ENCODE peak calls at places on chromosomes 4 and X, in ten cellular contexts. One of them, this sample, is unnamed. For H3K4me1, the result is how much of the 10 kb centered on the place peaks cover.

GRCh38 chr4:61984260-61984909 is 784.3 kb downstream of the ADGRL3 start:
- DNase-seq in neural progenitor cell: peak
- DNase-seq in upper lobe of right lung: no peak
- DNase-seq in cardiac muscle cell: no peak
- DNase-seq in CD8-positive, alpha-beta T cell: no peak
- DNase-seq in fibroblast of lung: no peak
- DNase-seq in gastrocnemius medialis: no peak
- DNase-seq in IMR-90: no peak
- DNase-seq in tibial nerve: no peak
- DNase-seq in H9: peak
- DNase-seq in this sample: no peak

GRCh38 chr4:2512396-2513135 is 23.9 kb upstream of the FAM193A start:
- DNase-seq in neural progenitor cell: no peak
- DNase-seq in upper lobe of right lung: no peak
- DNase-seq in cardiac muscle cell: no peak
- DNase-seq in CD8-positive, alpha-beta T cell: no peak
- DNase-seq in fibroblast of lung: no peak
- DNase-seq in gastrocnemius medialis: no peak
- DNase-seq in IMR-90: no peak
- DNase-seq in tibial nerve: no peak
- DNase-seq in H9: no peak
- DNase-seq in this sample: no peak

GRCh38 chr4:1693131-1693896 is 9.2 kb upstream of the FAM53A start:
- DNase-seq in neural progenitor cell: peak
- DNase-seq in upper lobe of right lung: peak
- DNase-seq in cardiac muscle cell: peak
- DNase-seq in CD8-positive, alpha-beta T cell: peak
- DNase-seq in fibroblast of lung: peak
- DNase-seq in gastrocnemius medialis: peak
- DNase-seq in IMR-90: peak
- DNase-seq in tibial nerve: no peak
- DNase-seq in H9: peak
- DNase-seq in this sample: no peak

GRCh38 chr4:70637239-70637920 is 8.8 kb downstream of the ENAM start:
- DNase-seq in neural progenitor cell: no peak
- DNase-seq in upper lobe of right lung: no peak
- DNase-seq in cardiac muscle cell: no peak
- DNase-seq in CD8-positive, alpha-beta T cell: no peak
- DNase-seq in fibroblast of lung: no peak
- DNase-seq in gastrocnemius medialis: no peak
- DNase-seq in IMR-90: peak
- DNase-seq in tibial nerve: no peak
- DNase-seq in H9: no peak
- DNase-seq in this sample: no peak

GRCh38 chrX:153336128-153336894 is 2.4 kb downstream of the ZNF275 start:
- DNase-seq in neural progenitor cell: no peak
- DNase-seq in upper lobe of right lung: no peak
- DNase-seq in cardiac muscle cell: no peak
- DNase-seq in CD8-positive, alpha-beta T cell: no peak
- DNase-seq in fibroblast of lung: no peak
- DNase-seq in gastrocnemius medialis: no peak
- DNase-seq in IMR-90: no peak
- DNase-seq in tibial nerve: no peak
- DNase-seq in H9: no peak
- DNase-seq in this sample: peak

GRCh38 chr4:124535004-124535403 is 177.5 kb downstream of the ANKRD50 start:
- DNase-seq in neural progenitor cell: no peak
- DNase-seq in upper lobe of right lung: no peak
- DNase-seq in cardiac muscle cell: no peak
- DNase-seq in CD8-positive, alpha-beta T cell: no peak
- DNase-seq in fibroblast of lung: no peak
- DNase-seq in gastrocnemius medialis: no peak
- DNase-seq in IMR-90: no peak
- DNase-seq in tibial nerve: no peak
- DNase-seq in H9: no peak
- DNase-seq in this sample: no peak

GRCh38 chr4:112058433-112058832 is 86.8 kb upstream of the FAM241A start:
- DNase-seq in neural progenitor cell: no peak
- DNase-seq in upper lobe of right lung: no peak
- DNase-seq in cardiac muscle cell: no peak
- DNase-seq in CD8-positive, alpha-beta T cell: no peak
- DNase-seq in fibroblast of lung: peak
- DNase-seq in gastrocnemius medialis: no peak
- DNase-seq in IMR-90: peak
- DNase-seq in tibial nerve: no peak
- DNase-seq in H9: no peak
- DNase-seq in this sample: no peak

GRCh38 chr4:39825090-39825489 is 127.2 kb downstream of the UBE2K start:
- DNase-seq in neural progenitor cell: no peak
- DNase-seq in upper lobe of right lung: no peak
- DNase-seq in cardiac muscle cell: no peak
- DNase-seq in CD8-positive, alpha-beta T cell: no peak
- DNase-seq in fibroblast of lung: no peak
- DNase-seq in gastrocnemius medialis: no peak
- DNase-seq in IMR-90: no peak
- DNase-seq in tibial nerve: no peak
- DNase-seq in H9: no peak
- DNase-seq in this sample: no peak

GRCh38 chrX:134244043-134244442 is 7.1 kb downstream of the CCDC160 start:
- DNase-seq in neural progenitor cell: no peak
- DNase-seq in upper lobe of right lung: no peak
- DNase-seq in cardiac muscle cell: peak
- DNase-seq in CD8-positive, alpha-beta T cell: no peak
- DNase-seq in fibroblast of lung: peak
- DNase-seq in gastrocnemius medialis: no peak
- DNase-seq in IMR-90: peak
- DNase-seq in tibial nerve: no peak
- DNase-seq in H9: no peak
- DNase-seq in this sample: no peak

GRCh38 chr4:113952452-113953029 is 26.9 kb downstream of the ARSJ start:
- DNase-seq in neural progenitor cell: peak
- DNase-seq in upper lobe of right lung: no peak
- DNase-seq in cardiac muscle cell: peak
- DNase-seq in CD8-positive, alpha-beta T cell: no peak
- DNase-seq in fibroblast of lung: peak
- DNase-seq in gastrocnemius medialis: no peak
- DNase-seq in IMR-90: peak
- DNase-seq in tibial nerve: no peak
- DNase-seq in H9: peak
- DNase-seq in this sample: no peak

GRCh38 chr4:83334425-83335241 is at the start of gene HPSE:
- DNase-seq in neural progenitor cell: peak
- DNase-seq in upper lobe of right lung: peak
- DNase-seq in cardiac muscle cell: peak
- DNase-seq in CD8-positive, alpha-beta T cell: peak
- DNase-seq in fibroblast of lung: peak
- DNase-seq in gastrocnemius medialis: peak
- DNase-seq in IMR-90: peak
- DNase-seq in tibial nerve: peak
- DNase-seq in H9: peak
- DNase-seq in this sample: peak

GRCh38 chrX:2867191-2867590 is 38.5 kb downstream of the GYG2 start:
- DNase-seq in neural progenitor cell: no peak
- DNase-seq in upper lobe of right lung: no peak
- DNase-seq in cardiac muscle cell: no peak
- DNase-seq in CD8-positive, alpha-beta T cell: no peak
- DNase-seq in fibroblast of lung: no peak
- DNase-seq in gastrocnemius medialis: no peak
- DNase-seq in IMR-90: no peak
- DNase-seq in tibial nerve: no peak
- DNase-seq in H9: no peak
- DNase-seq in this sample: peak

GRCh38 chr4:42234817-42235216 is 82.4 kb upstream of the BEND4 start:
- DNase-seq in neural progenitor cell: no peak
- DNase-seq in upper lobe of right lung: no peak
- DNase-seq in cardiac muscle cell: no peak
- DNase-seq in CD8-positive, alpha-beta T cell: no peak
- DNase-seq in fibroblast of lung: no peak
- DNase-seq in gastrocnemius medialis: no peak
- DNase-seq in IMR-90: no peak
- DNase-seq in tibial nerve: no peak
- DNase-seq in H9: peak
- DNase-seq in this sample: no peak

GRCh38 chrX:65928522-65928921 is 111.4 kb downstream of the VSIG4 start:
- DNase-seq in neural progenitor cell: peak
- DNase-seq in upper lobe of right lung: no peak
- DNase-seq in cardiac muscle cell: no peak
- DNase-seq in CD8-positive, alpha-beta T cell: no peak
- DNase-seq in fibroblast of lung: no peak
- DNase-seq in gastrocnemius medialis: no peak
- DNase-seq in IMR-90: no peak
- DNase-seq in tibial nerve: no peak
- DNase-seq in H9: no peak
- DNase-seq in this sample: no peak

GRCh38 chr4:94536049-94536448 is 84.3 kb downstream of the PDLIM5 start:
- DNase-seq in neural progenitor cell: no peak
- DNase-seq in upper lobe of right lung: no peak
- DNase-seq in cardiac muscle cell: no peak
- DNase-seq in CD8-positive, alpha-beta T cell: no peak
- DNase-seq in fibroblast of lung: no peak
- DNase-seq in gastrocnemius medialis: peak
- DNase-seq in IMR-90: no peak
- DNase-seq in tibial nerve: no peak
- DNase-seq in H9: no peak
- DNase-seq in this sample: no peak

GRCh38 chrX:1442016-1442665 is 10.6 kb downstream of the ASMTL start:
- DNase-seq in neural progenitor cell: no peak
- DNase-seq in upper lobe of right lung: peak
- DNase-seq in cardiac muscle cell: no peak
- DNase-seq in CD8-positive, alpha-beta T cell: no peak
- DNase-seq in fibroblast of lung: no peak
- DNase-seq in gastrocnemius medialis: no peak
- DNase-seq in IMR-90: no peak
- DNase-seq in tibial nerve: no peak
- DNase-seq in H9: peak
- DNase-seq in this sample: no peak

GRCh38 chr4:95546866-95547707 is 1.7 kb downstream of the UNC5C start:
- DNase-seq in neural progenitor cell: peak
- DNase-seq in upper lobe of right lung: no peak
- DNase-seq in cardiac muscle cell: no peak
- DNase-seq in CD8-positive, alpha-beta T cell: no peak
- DNase-seq in fibroblast of lung: peak
- DNase-seq in gastrocnemius medialis: no peak
- DNase-seq in IMR-90: no peak
- DNase-seq in tibial nerve: no peak
- DNase-seq in H9: peak
- DNase-seq in this sample: no peak

GRCh38 chr4:77852892-77853495 is 9.6 kb upstream of the MRPL1 start:
- DNase-seq in neural progenitor cell: no peak
- DNase-seq in upper lobe of right lung: no peak
- DNase-seq in cardiac muscle cell: no peak
- DNase-seq in CD8-positive, alpha-beta T cell: peak
- DNase-seq in fibroblast of lung: no peak
- DNase-seq in gastrocnemius medialis: no peak
- DNase-seq in IMR-90: no peak
- DNase-seq in tibial nerve: no peak
- DNase-seq in H9: no peak
- DNase-seq in this sample: no peak

GRCh38 chrX:143940119-143940518 is 56.2 kb downstream of the UBE2NL start:
- DNase-seq in neural progenitor cell: no peak
- DNase-seq in upper lobe of right lung: no peak
- DNase-seq in cardiac muscle cell: no peak
- DNase-seq in CD8-positive, alpha-beta T cell: no peak
- DNase-seq in fibroblast of lung: no peak
- DNase-seq in gastrocnemius medialis: no peak
- DNase-seq in IMR-90: no peak
- DNase-seq in tibial nerve: no peak
- DNase-seq in H9: no peak
- DNase-seq in this sample: no peak

GRCh38 chrX:43728002-43728401 is 71.9 kb downstream of the MAOA start:
- DNase-seq in neural progenitor cell: no peak
- DNase-seq in upper lobe of right lung: no peak
- DNase-seq in cardiac muscle cell: no peak
- DNase-seq in CD8-positive, alpha-beta T cell: no peak
- DNase-seq in fibroblast of lung: no peak
- DNase-seq in gastrocnemius medialis: no peak
- DNase-seq in IMR-90: no peak
- DNase-seq in tibial nerve: no peak
- DNase-seq in H9: no peak
- DNase-seq in this sample: no peak
- TF ChIP-seq CTCF in neural progenitor cell: no peak
- TF ChIP-seq CTCF in upper lobe of right lung: no peak
- TF ChIP-seq CTCF in cardiac muscle cell: no peak
- TF ChIP-seq CTCF in CD8-positive, alpha-beta T cell: no peak
- TF ChIP-seq CTCF in fibroblast of lung: no peak
- TF ChIP-seq CTCF in gastrocnemius medialis: no peak
- TF ChIP-seq CTCF in IMR-90: no peak
- TF ChIP-seq CTCF in tibial nerve: no peak
- TF ChIP-seq CTCF in H9: no peak
- TF ChIP-seq CTCF in this sample: no peak

DNA sequence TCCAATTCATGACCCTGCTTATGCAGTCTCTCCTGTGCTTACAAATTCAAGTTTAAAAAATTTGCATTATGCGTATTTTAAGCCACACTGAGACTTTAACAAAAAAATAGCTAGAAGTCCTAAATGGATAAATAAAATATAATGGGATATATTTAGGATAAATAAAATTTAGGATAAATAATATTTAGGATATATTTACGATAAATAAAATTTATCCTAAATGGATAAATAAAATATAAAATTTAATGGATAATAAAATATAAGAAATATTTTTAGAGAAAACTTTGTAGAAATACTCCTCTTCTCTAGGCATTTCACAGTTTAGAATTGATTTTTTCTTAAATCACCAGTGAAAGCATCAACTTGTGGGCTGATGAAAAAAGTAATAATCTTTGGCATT is 22.6 kb downstream of the GUCY1B1 start:
- DNase-seq in neural progenitor cell: no peak
- DNase-seq in upper lobe of right lung: no peak
- DNase-seq in cardiac muscle cell: no peak
- DNase-seq in CD8-positive, alpha-beta T cell: no peak
- DNase-seq in fibroblast of lung: no peak
- DNase-seq in gastrocnemius medialis: no peak
- DNase-seq in IMR-90: no peak
- DNase-seq in tibial nerve: no peak
- DNase-seq in H9: no peak
- DNase-seq in this sample: no peak
- H3K4me1 ChIP-seq in neural progenitor cell: under half
- H3K4me1 ChIP-seq in upper lobe of right lung: under half
- H3K4me1 ChIP-seq in cardiac muscle cell: under half
- H3K4me1 ChIP-seq in CD8-positive, alpha-beta T cell: under half
- H3K4me1 ChIP-seq in fibroblast of lung: under half
- H3K4me1 ChIP-seq in gastrocnemius medialis: under half
- H3K4me1 ChIP-seq in IMR-90: under half
- H3K4me1 ChIP-seq in tibial nerve: under half
- H3K4me1 ChIP-seq in H9: under half
- H3K4me1 ChIP-seq in this sample: under half

GRCh38 chr4:184850431-184851199 is 24.8 kb upstream of the ACSL1 start:
- DNase-seq in neural progenitor cell: no peak
- DNase-seq in upper lobe of right lung: no peak
- DNase-seq in cardiac muscle cell: no peak
- DNase-seq in CD8-positive, alpha-beta T cell: no peak
- DNase-seq in fibroblast of lung: no peak
- DNase-seq in gastrocnemius medialis: no peak
- DNase-seq in IMR-90: no peak
- DNase-seq in tibial nerve: no peak
- DNase-seq in H9: no peak
- DNase-seq in this sample: no peak
- TF ChIP-seq CTCF in neural progenitor cell: no peak
- TF ChIP-seq CTCF in upper lobe of right lung: no peak
- TF ChIP-seq CTCF in cardiac muscle cell: no peak
- TF ChIP-seq CTCF in CD8-positive, alpha-beta T cell: no peak
- TF ChIP-seq CTCF in fibroblast of lung: no peak
- TF ChIP-seq CTCF in gastrocnemius medialis: no peak
- TF ChIP-seq CTCF in IMR-90: no peak
- TF ChIP-seq CTCF in tibial nerve: no peak
- TF ChIP-seq CTCF in H9: no peak
- TF ChIP-seq CTCF in this sample: no peak

GRCh38 chr4:89287945-89288344 is 19.7 kb downstream of the GPRIN3 start:
- DNase-seq in neural progenitor cell: no peak
- DNase-seq in upper lobe of right lung: no peak
- DNase-seq in cardiac muscle cell: no peak
- DNase-seq in CD8-positive, alpha-beta T cell: no peak
- DNase-seq in fibroblast of lung: no peak
- DNase-seq in gastrocnemius medialis: no peak
- DNase-seq in IMR-90: no peak
- DNase-seq in tibial nerve: no peak
- DNase-seq in H9: no peak
- DNase-seq in this sample: no peak
- H3K4me1 ChIP-seq in neural progenitor cell: under half
- H3K4me1 ChIP-seq in upper lobe of right lung: under half
- H3K4me1 ChIP-seq in cardiac muscle cell: under half
- H3K4me1 ChIP-seq in CD8-positive, alpha-beta T cell: half or more
- H3K4me1 ChIP-seq in fibroblast of lung: under half
- H3K4me1 ChIP-seq in gastrocnemius medialis: under half
- H3K4me1 ChIP-seq in IMR-90: under half
- H3K4me1 ChIP-seq in tibial nerve: under half
- H3K4me1 ChIP-seq in H9: under half
- H3K4me1 ChIP-seq in this sample: under half

This sample was measured in right atrium auricular region.